ENCODE peak calls at places on chromosomes 2 and 18, in five cellular contexts. H, Q, R, U and A are unnamed samples. For H3K4me1, the result is how much of the 10 kb centered on the place peaks cover.

GRCh38 chr18:49597556-49597955 is 35.7 kb downstream of the LIPG start:
- DNase-seq in Q (no peak), R (no peak), U (no peak), H (no peak), A (no peak)

GRCh38 chr2:68700560-68700959 is 34.1 kb upstream of the ARHGAP25 start:
- DNase-seq in R (no peak), Q (no peak), U (no peak), H (no peak), A (no peak)

GRCh38 chr2:127217470-127218325 is 2.4 kb downstream of the CYP27C1 start:
- DNase-seq in Q (no peak), R (peak), U (no peak), H (no peak), A (peak)

GRCh38 chr2:200640906-200641305 is 55.1 kb downstream of the AOX1 start:
- DNase-seq in Q (no peak), U (no peak), H (peak), R (no peak), A (no peak)

GRCh38 chr2:113175101-113175628 is 1.4 kb downstream of the PSD4 start:
- DNase-seq in U (peak), H (no peak), R (no peak), Q (no peak), A (no peak)

GRCh38 chr2:19911799-19912509 is 10.2 kb upstream of the TTC32 start:
- DNase-seq in U (no peak), Q (no peak), R (peak), H (peak), A (peak)

GRCh38 chr2:213818436-213818835 is 534.2 kb downstream of the SPAG16 start:
- DNase-seq in U (no peak), H (peak), R (no peak), Q (no peak), A (no peak)

GRCh38 chr18:23822590-23823385 is 133.5 kb downstream of the LAMA3 start:
- DNase-seq in U (no peak), Q (no peak), H (no peak), R (no peak), A (no peak)

GRCh38 chr18:35508030-35508429 is 10.3 kb upstream of the INO80C start:
- DNase-seq in Q (no peak), R (no peak), H (no peak), U (no peak), A (no peak)

GRCh38 chr2:134218928-134219707 is 34.8 kb upstream of the MGAT5 start:
- DNase-seq in U (peak), H (no peak), R (no peak), Q (no peak), A (no peak)

GRCh38 chr2:237715459-237715947 is 83.1 kb upstream of the RBM44 start:
- DNase-seq in H (no peak), U (no peak), Q (no peak), R (no peak), A (no peak)

GRCh38 chr2:200336980-200337615 is 30.6 kb downstream of the SPATS2L start:
- DNase-seq in U (no peak), H (no peak), Q (no peak), R (no peak), A (no peak)

GRCh38 chr2:101949304-101949703 is 42.5 kb upstream of the IL1R2 start:
- DNase-seq in U (no peak), R (no peak), Q (no peak), H (peak), A (no peak)

GRCh38 chr2:217142649-217143266 is 282.9 kb upstream of the TNP1 start:
- DNase-seq in R (peak), H (no peak), Q (no peak), U (peak), A (no peak)

GRCh38 chr2:20449501-20450200 is 2.8 kb downstream of the RHOB start:
- DNase-seq in Q (peak), H (peak), U (no peak), R (no peak), A (no peak)

GRCh38 chr18:60347526-60348045 is 25.0 kb downstream of the MC4R start:
- DNase-seq in Q (no peak), U (no peak), H (no peak), R (no peak), A (no peak)
- H3K4me1 ChIP-seq in Q (under half), U (under half), H (under half), R (under half), A (under half)

DNA sequence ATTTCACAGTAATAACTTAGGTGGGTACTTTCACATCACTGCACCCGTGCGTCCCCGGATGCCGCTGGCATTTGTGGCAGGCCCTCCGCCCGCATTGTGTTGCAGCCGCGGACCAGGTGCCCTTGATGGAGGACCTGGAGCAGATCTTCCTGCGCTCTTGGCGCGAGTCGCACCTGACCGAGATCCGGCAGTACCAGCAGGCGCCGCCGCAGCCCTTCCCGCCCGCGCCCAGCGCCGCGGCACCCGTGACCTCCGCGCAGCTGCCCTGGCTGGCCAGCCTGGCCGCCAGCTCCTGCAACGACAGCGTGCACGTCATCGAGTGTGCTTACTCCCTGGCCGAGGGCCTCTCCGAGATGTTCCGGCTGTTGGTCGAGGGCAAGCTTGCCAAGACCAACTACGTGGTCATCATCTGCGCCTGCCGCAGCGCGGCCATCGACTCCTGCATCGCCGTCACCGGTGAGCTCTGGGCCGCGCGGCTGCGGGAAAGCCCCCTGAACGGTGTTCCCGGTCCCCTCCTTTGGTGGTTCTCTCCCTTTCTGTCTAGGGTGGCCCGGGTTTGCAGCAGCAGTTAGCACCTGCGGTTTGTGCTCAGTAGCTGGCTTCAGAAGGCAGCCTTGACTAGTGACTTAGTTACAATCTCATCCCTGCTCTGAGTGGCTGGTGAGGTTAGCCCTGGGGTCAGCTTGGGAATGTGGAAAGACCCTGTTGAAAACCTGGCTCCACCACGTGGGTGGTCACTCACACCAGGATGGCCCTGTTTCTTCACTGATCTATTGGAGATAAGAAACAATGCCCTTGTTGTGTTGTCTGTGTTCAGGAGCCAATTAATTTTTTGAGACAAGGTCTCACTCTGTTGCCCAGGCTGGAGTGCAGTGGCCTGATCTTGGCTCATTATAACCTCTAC is 59.1 kb downstream of the GREB1 start:
- DNase-seq in U (no peak), Q (no peak), H (no peak), R (no peak), A (no peak)
- H3K27ac ChIP-seq in U (no peak), Q (no peak), H (no peak), R (no peak), A (no peak)

GRCh38 chr2:164967349-164967748 is 12.0 kb upstream of the SLC38A11 start:
- DNase-seq in U (no peak), R (no peak), Q (no peak), H (no peak), A (no peak)

GRCh38 chr2:164972216-164972615 is 16.9 kb upstream of the SLC38A11 start:
- DNase-seq in U (no peak), H (no peak), Q (no peak), R (no peak), A (no peak)

GRCh38 chr2:164964744-164965143 is 9.4 kb upstream of the SLC38A11 start:
- DNase-seq in R (no peak), H (no peak), Q (no peak), U (no peak), A (no peak)

GRCh38 chr2:164969909-164970690 is 14.8 kb upstream of the SLC38A11 start:
- DNase-seq in Q (no peak), U (no peak), R (no peak), H (no peak), A (no peak)

GRCh38 chr2:164967781-164968228 is 12.5 kb upstream of the SLC38A11 start:
- DNase-seq in Q (no peak), R (no peak), U (no peak), H (peak), A (peak)
- TF ChIP-seq CTCF in Q (no peak), R (no peak), U (no peak), H (no peak), A (no peak)

GRCh38 chr2:10331702-10332401 is 29.1 kb downstream of the HPCAL1 start:
- DNase-seq in R (no peak), U (peak), Q (peak), H (no peak), A (no peak)
- H3K4me1 ChIP-seq in R (under half), U (half or more), Q (under half), H (under half), A (under half)

GRCh38 chr18:40676676-40677075 is 1278.4 kb upstream of the PIK3C3 start:
- DNase-seq in U (no peak), R (no peak), Q (no peak), H (no peak), A (no peak)

GRCh38 chr18:40672590-40672989 is 1282.4 kb upstream of the PIK3C3 start:
- DNase-seq in Q (no peak), R (no peak), H (no peak), U (no peak), A (no peak)

GRCh38 chr18:40673150-40673549 is 1281.9 kb upstream of the PIK3C3 start:
- DNase-seq in H (no peak), U (no peak), R (no peak), Q (no peak), A (no peak)

DNA sequence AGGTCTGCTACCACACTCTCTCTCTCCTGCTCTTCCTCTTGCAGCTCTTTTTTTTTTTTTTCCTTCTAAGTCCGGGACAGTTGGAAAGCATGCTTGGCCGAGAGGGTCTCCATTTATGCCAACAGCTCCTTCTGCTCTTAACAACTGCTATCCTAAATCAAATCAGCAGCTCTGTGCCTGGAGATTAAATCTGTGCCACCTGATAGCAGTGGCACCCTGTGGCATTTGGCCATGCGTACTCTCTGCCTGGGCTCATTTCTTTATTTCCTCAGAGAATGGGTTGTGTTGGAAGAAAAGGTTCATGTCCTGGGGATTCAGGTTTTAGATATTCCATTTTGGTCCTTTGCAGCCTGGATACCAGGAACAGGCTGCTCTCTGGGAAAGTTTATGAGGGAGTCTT is 1284.0 kb upstream of the PIK3C3 start:
- DNase-seq in R (no peak), Q (peak), H (no peak), U (no peak), A (no peak)
- H3K27ac ChIP-seq in R (no peak), Q (no peak), H (no peak), U (no peak), A (no peak)

DNA sequence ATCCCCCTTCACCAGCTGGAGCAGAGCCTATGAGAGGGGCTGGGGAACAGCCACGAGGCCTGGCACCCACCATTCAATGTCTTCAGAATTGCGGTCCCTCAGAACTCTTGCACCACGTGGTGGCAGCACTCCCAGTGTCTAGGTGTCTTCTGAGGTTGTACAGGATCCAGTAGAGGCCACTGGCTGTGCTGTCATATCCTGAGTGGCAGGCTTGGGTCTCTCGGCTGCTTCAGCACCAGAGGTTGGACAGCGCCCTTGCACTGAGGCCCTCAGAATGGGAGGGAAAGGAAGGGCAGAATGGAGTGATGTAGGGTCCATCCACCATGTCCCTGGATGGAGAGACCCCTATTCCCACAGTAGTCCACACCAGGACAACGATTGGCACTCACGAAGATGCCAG is 112.0 kb upstream of the TEKT4 start:
- DNase-seq in H (no peak), Q (no peak), U (peak), R (peak), A (no peak)
- TF ChIP-seq CTCF in H (no peak), Q (no peak), U (peak), R (no peak), A (no peak)

GRCh38 chr2:174333017-174333501 is 1.7 kb upstream of the SP9 start:
- DNase-seq in U (no peak), H (no peak), Q (no peak), R (no peak), A (no peak)

GRCh38 chr2:174332607-174333001 is 2.1 kb upstream of the SP9 start:
- DNase-seq in Q (no peak), U (no peak), H (no peak), R (no peak), A (no peak)

GRCh38 chr2:174329157-174329715 is 5.5 kb upstream of the SP9 start:
- DNase-seq in Q (no peak), H (no peak), R (no peak), U (no peak), A (no peak)

GRCh38 chr2:174331731-174332606 is 2.8 kb upstream of the SP9 start:
- DNase-seq in Q (no peak), R (no peak), U (no peak), H (no peak), A (no peak)

GRCh38 chr2:174330945-174331619 is 3.7 kb upstream of the SP9 start:
- DNase-seq in R (no peak), Q (no peak), H (no peak), U (no peak), A (no peak)
- H3K4me1 ChIP-seq in R (under half), Q (under half), H (under half), U (under half), A (under half)